ENCODE peak calls at places on chromosomes 3 and 15, in four cellular contexts. F, R, N and M are unnamed samples.

GRCh38 chr3:80000022-80000421 is 232.2 kb upstream of the ROBO1 start:
- DNase-seq in F (no peak), R (no peak), N (no peak), M (no peak)

GRCh38 chr3:143011705-143012104 is 10.3 kb downstream of the U2SURP start:
- DNase-seq in F (no peak), R (no peak), N (no peak), M (no peak)

GRCh38 chr15:38267416-38268022 is 14.9 kb downstream of the SPRED1 start:
- DNase-seq in F (no peak), R (no peak), N (no peak), M (no peak)

GRCh38 chr3:66468016-66468735 is 32.6 kb downstream of the LRIG1 start:
- DNase-seq in F (no peak), R (no peak), N (no peak), M (no peak)

GRCh38 chr15:57367556-57367955 is 8.7 kb upstream of the CGNL1 start:
- DNase-seq in F (no peak), R (no peak), N (no peak), M (no peak)

GRCh38 chr3:24923565-24923964 is 428.9 kb upstream of the THRB start:
- DNase-seq in F (no peak), R (no peak), N (no peak), M (no peak)

GRCh38 chr3:27279153-27279552 is 90.0 kb downstream of the NEK10 start:
- DNase-seq in F (peak; percentile 17), R (no peak), N (no peak), M (peak; percentile 12)

GRCh38 chr3:114093001-114093350 is 36.4 kb downstream of the QTRT2 start:
- DNase-seq in F (no peak), R (no peak), N (no peak), M (no peak)

GRCh38 chr15:28992996-28993719 is 107.4 kb downstream of the APBA2 start:
- DNase-seq in F (no peak), R (no peak), N (no peak), M (no peak)

GRCh38 chr15:47951761-47952160 is 169.0 kb upstream of the SLC24A5 start:
- DNase-seq in F (no peak), R (no peak), N (no peak), M (no peak)

GRCh38 chr3:194871864-194872668 is 186.4 kb downstream of the FAM43A start:
- DNase-seq in F (no peak), R (no peak), N (no peak), M (no peak)

GRCh38 chr3:72679540-72680198 is 168.6 kb downstream of the SHQ1 start:
- DNase-seq in F (no peak), R (no peak), N (no peak), M (peak; percentile 70)

GRCh38 chr15:74365619-74366445 is 1.6 kb downstream of the CYP11A1 start:
- DNase-seq in F (peak; percentile 85), R (no peak), N (peak; percentile 44), M (peak; percentile 48)

GRCh38 chr3:49792371-49793150 is 6.2 kb upstream of the IP6K1 start:
- DNase-seq in F (no peak), R (no peak), N (no peak), M (no peak)

GRCh38 chr15:82771789-82772607 is 33.9 kb downstream of the FSD2 start:
- DNase-seq in F (no peak), R (no peak), N (no peak), M (no peak)

GRCh38 chr3:85939026-85939616 is 980.3 kb downstream of the CADM2 start:
- DNase-seq in F (no peak), R (no peak), N (no peak), M (no peak)

GRCh38 chr15:78811124-78811824 is at the start of gene ADAMTS7:
- DNase-seq in F (peak; percentile 100), R (peak; percentile 40), N (peak; percentile 80), M (peak; percentile 73)

GRCh38 chr3:10835406-10835805 is 19.4 kb downstream of the SLC6A11 start:
- DNase-seq in F (peak; percentile 66), R (no peak), N (no peak), M (no peak)

GRCh38 chr3:65854606-65855304 is 184.0 kb downstream of the MAGI1 start:
- DNase-seq in F (no peak), R (no peak), N (no peak), M (no peak)

GRCh38 chr3:142279965-142280590 is 54.7 kb upstream of the GK5 start:
- DNase-seq in F (peak; percentile 56), R (no peak), N (peak; percentile 56), M (peak; percentile 83)

GRCh38 chr15:68411276-68411675 is 20.7 kb downstream of the ITGA11 start:
- DNase-seq in F (no peak), R (no peak), N (no peak), M (no peak)

GRCh38 chr3:187277129-187277462 is 14.4 kb downstream of the MASP1 start:
- DNase-seq in F (no peak), R (no peak), N (no peak), M (no peak)

GRCh38 chr3:88412346-88412745 is 262.6 kb downstream of the C3orf38 start:
- DNase-seq in F (no peak), R (no peak), N (no peak), M (no peak)

GRCh38 chr15:41263891-41264351 is 32.9 kb downstream of the CHP1 start:
- DNase-seq in F (peak; percentile 74), R (no peak), N (peak; percentile 14), M (peak; percentile 80)

GRCh38 chr3:138867996-138868395 is 33.3 kb upstream of the PIK3CB start:
- DNase-seq in F (no peak), R (no peak), N (no peak), M (no peak)

GRCh38 chr3:100536093-100536492 is 43.7 kb downstream of the TMEM45A start:
- DNase-seq in F (no peak), R (no peak), N (no peak), M (no peak)

GRCh38 chr3:141368925-141369794 is 856 bp downstream of the ZBTB38 start:
- DNase-seq in F (no peak), R (no peak), N (no peak), M (peak; percentile 5)

GRCh38 chr3:198081421-198081844 is 121.4 kb downstream of the LMLN start:
- DNase-seq in F (peak; percentile 29), R (no peak), N (no peak), M (peak; percentile 32)

GRCh38 chr15:92226020-92226612 is 167.6 kb upstream of the ST8SIA2 start:
- DNase-seq in F (peak; percentile 44), R (no peak), N (no peak), M (no peak)

GRCh38 chr15:91956026-91956723 is 102.7 kb downstream of the SLCO3A1 start:
- DNase-seq in F (no peak), R (no peak), N (no peak), M (no peak)

GRCh38 chr15:99476413-99477222 is 89.2 kb upstream of the MEF2A start:
- DNase-seq in F (peak; percentile 43), R (no peak), N (no peak), M (no peak)

GRCh38 chr3:153315781-153316180 is 153.8 kb downstream of the RAP2B start:
- DNase-seq in F (no peak), R (no peak), N (no peak), M (no peak)

GRCh38 chr3:132399054-132399929 is 18.0 kb upstream of the DNAJC13 start:
- DNase-seq in F (peak; percentile 72), R (no peak), N (peak; percentile 53), M (peak; percentile 54)

GRCh38 chr3:124075758-124076157 is 83.8 kb upstream of the ROPN1 start:
- DNase-seq in F (no peak), R (no peak), N (no peak), M (no peak)

GRCh38 chr3:159989973-159990846 is 1.6 kb downstream of the IL12A start:
- DNase-seq in F (peak; percentile 30), R (no peak), N (no peak), M (no peak)
- H3K4me3 ChIP-seq in F (no peak overlapping the region), R (no peak overlapping the region), N (no peak overlapping the region), M (peak overlapping the region; percentile 86)

GRCh38 chr3:44442591-44443309 is 34.7 kb downstream of the ZNF445 start:
- DNase-seq in F (no peak), R (no peak), N (no peak), M (peak; percentile 20)
- H3K4me3 ChIP-seq in F (no peak overlapping the region), R (no peak overlapping the region), N (no peak overlapping the region), M (no peak overlapping the region)

GRCh38 chr3:183178833-183179549 is 16.5 kb upstream of the LAMP3 start:
- DNase-seq in F (peak; percentile 82), R (no peak), N (peak; percentile 60), M (no peak)

GRCh38 chr3:183180105-183180763 is 17.7 kb upstream of the LAMP3 start:
- DNase-seq in F (peak; percentile 66), R (no peak), N (peak; percentile 31), M (no peak)

GRCh38 chr3:183180765-183181295 is 18.3 kb upstream of the LAMP3 start:
- DNase-seq in F (no peak), R (no peak), N (no peak), M (no peak)

GRCh38 chr3:183181606-183182005 is 19.1 kb upstream of the LAMP3 start:
- DNase-seq in F (no peak), R (no peak), N (no peak), M (no peak)

GRCh38 chr3:183178512-183178832 is 15.9 kb upstream of the LAMP3 start:
- DNase-seq in F (no peak), R (no peak), N (no peak), M (no peak)
- H3K4me3 ChIP-seq in F (peak overlapping the region; percentile 55), R (peak overlapping the region; percentile 46), N (peak overlapping the region; percentile 34), M (no peak overlapping the region)

DNA sequence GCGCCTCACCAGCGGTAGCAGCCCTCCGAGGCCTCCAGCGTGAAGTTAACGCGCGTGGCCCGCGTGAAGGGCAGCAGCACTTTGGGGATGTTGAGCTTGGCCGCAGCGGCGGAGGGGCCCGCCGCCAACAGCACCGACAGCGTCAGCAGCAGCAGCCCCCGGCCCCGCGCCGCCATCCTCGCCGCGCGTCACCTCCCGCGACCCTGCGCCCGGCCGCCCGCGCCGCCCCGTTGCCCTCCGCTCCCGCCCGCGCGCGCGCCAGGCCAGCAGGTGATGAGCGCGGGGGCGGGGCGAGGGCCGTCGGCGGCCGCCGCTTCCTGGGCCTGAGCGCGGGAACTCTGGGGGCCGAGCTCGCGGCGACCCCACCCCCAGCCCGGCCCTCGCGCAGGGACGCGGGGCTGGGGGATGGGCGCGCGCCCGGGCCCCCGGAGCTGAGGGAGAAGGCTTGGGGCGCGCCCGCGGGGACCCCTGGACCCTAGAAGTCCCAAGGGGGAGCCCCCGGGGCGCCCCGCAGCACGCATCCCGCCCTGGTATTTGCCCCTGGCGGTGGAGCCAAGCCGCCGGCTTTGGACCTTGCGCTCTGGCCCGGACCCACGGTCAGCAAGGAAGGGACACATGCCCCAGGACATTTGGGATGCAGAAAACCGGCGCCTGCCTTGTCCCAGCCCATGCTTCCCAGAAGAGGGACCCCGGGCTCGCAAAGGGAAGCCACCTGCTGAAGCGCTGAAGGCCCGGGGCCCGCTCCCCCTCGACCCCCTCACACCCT is at the start of gene NUP210:
- DNase-seq in F (peak; percentile 97), R (peak; percentile 15), N (peak; percentile 63), M (peak; percentile 83)
- H3K4me3 ChIP-seq in F (peak within 1 kb of the TSS; percentile 79), R (peak within 1 kb of the TSS; percentile 73), N (peak within 1 kb of the TSS; percentile 91), M (peak within 1 kb of the TSS; percentile 95)

DNA sequence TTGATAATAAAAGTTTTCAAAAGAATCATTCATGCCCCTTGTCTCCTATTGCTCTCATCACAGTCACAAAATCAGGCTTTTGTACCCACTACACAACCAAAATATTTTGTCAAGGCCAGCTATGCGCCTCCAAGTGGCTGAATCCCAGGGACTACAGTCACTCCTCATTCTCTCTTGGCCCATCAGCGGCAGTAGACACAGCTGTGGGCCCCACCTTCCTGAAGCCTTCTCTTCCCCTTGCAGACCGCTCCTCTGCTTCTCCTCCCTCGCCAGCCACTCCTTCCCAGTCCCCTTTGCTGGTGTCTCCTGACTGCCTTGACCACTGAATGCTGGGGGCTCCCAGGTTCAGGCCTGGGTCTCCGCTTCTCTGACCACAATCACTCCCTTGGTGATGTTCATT is 52.1 kb downstream of the LSM3 start:
- DNase-seq in F (no peak), R (no peak), N (no peak), M (no peak)
- H3K4me3 ChIP-seq in F (no peak overlapping the region), R (no peak overlapping the region), N (no peak overlapping the region), M (no peak overlapping the region)

GRCh38 chr3:37197810-37198371 is 23.5 kb upstream of the LRRFIP2 start:
- DNase-seq in F (no peak), R (no peak), N (no peak), M (no peak)
- H3K4me3 ChIP-seq in F (no peak overlapping the region), R (no peak overlapping the region), N (no peak overlapping the region), M (no peak overlapping the region)